ENCODE peak calls at places on chromosomes 5 and 9, in eight cellular contexts. One of them, this sample, is unnamed.

GRCh38 chr9:129932303-129933151 is 97.3 kb downstream of the USP20 start:
- DNase-seq in HCT116: no peak
- DNase-seq in GM13977: peak; percentile 38
- DNase-seq in glutamatergic neuron: no peak
- DNase-seq in stimulated activated CD4-positive, alpha-beta T cell treated with anti-CD3 and anti-CD28 coated beads, TNF-alpha, amount 100 ng/mL, for 48 hours: no peak
- DNase-seq in GDM1: no peak
- DNase-seq in T-helper 17 cell: no peak
- DNase-seq in fibroblast of lung: peak; percentile 27
- DNase-seq in this sample: no peak

GRCh38 chr5:169072223-169072622 is 228.7 kb downstream of the SLIT3 start:
- DNase-seq in HCT116: no peak
- DNase-seq in GM13977: no peak
- DNase-seq in glutamatergic neuron: no peak
- DNase-seq in stimulated activated CD4-positive, alpha-beta T cell treated with anti-CD3 and anti-CD28 coated beads, TNF-alpha, amount 100 ng/mL, for 48 hours: no peak
- DNase-seq in GDM1: no peak
- DNase-seq in T-helper 17 cell: no peak
- DNase-seq in fibroblast of lung: no peak
- DNase-seq in this sample: no peak

GRCh38 chr5:133050500-133050899 is 1.3 kb upstream of the HSPA4 start:
- DNase-seq in HCT116: no peak
- DNase-seq in GM13977: no peak
- DNase-seq in glutamatergic neuron: no peak
- DNase-seq in stimulated activated CD4-positive, alpha-beta T cell treated with anti-CD3 and anti-CD28 coated beads, TNF-alpha, amount 100 ng/mL, for 48 hours: no peak
- DNase-seq in GDM1: no peak
- DNase-seq in T-helper 17 cell: no peak
- DNase-seq in fibroblast of lung: no peak
- DNase-seq in this sample: no peak

GRCh38 chr9:70987986-70988385 is 133.4 kb downstream of the TRPM3 start:
- DNase-seq in HCT116: no peak
- DNase-seq in GM13977: no peak
- DNase-seq in glutamatergic neuron: no peak
- DNase-seq in stimulated activated CD4-positive, alpha-beta T cell treated with anti-CD3 and anti-CD28 coated beads, TNF-alpha, amount 100 ng/mL, for 48 hours: no peak
- DNase-seq in GDM1: no peak
- DNase-seq in T-helper 17 cell: no peak
- DNase-seq in fibroblast of lung: peak; percentile 68
- DNase-seq in this sample: no peak

GRCh38 chr5:124343451-124343867 is 403.0 kb downstream of the ZNF608 start:
- DNase-seq in HCT116: no peak
- DNase-seq in GM13977: no peak
- DNase-seq in glutamatergic neuron: no peak
- DNase-seq in stimulated activated CD4-positive, alpha-beta T cell treated with anti-CD3 and anti-CD28 coated beads, TNF-alpha, amount 100 ng/mL, for 48 hours: no peak
- DNase-seq in GDM1: no peak
- DNase-seq in T-helper 17 cell: no peak
- DNase-seq in fibroblast of lung: peak; percentile 94
- DNase-seq in this sample: no peak

GRCh38 chr5:83475540-83476469 is 4.3 kb downstream of the VCAN start:
- DNase-seq in HCT116: no peak
- DNase-seq in GM13977: no peak
- DNase-seq in glutamatergic neuron: no peak
- DNase-seq in stimulated activated CD4-positive, alpha-beta T cell treated with anti-CD3 and anti-CD28 coated beads, TNF-alpha, amount 100 ng/mL, for 48 hours: no peak
- DNase-seq in GDM1: no peak
- DNase-seq in T-helper 17 cell: no peak
- DNase-seq in fibroblast of lung: peak; percentile 92
- DNase-seq in this sample: no peak

GRCh38 chr5:17020586-17021362 is 84.7 kb upstream of the MYO10 start:
- DNase-seq in HCT116: no peak
- DNase-seq in GM13977: no peak
- DNase-seq in glutamatergic neuron: no peak
- DNase-seq in stimulated activated CD4-positive, alpha-beta T cell treated with anti-CD3 and anti-CD28 coated beads, TNF-alpha, amount 100 ng/mL, for 48 hours: no peak
- DNase-seq in GDM1: no peak
- DNase-seq in T-helper 17 cell: no peak
- DNase-seq in fibroblast of lung: peak; percentile 58
- DNase-seq in this sample: no peak

GRCh38 chr9:74528207-74528606 is 31.1 kb downstream of the RORB start:
- DNase-seq in HCT116: no peak
- DNase-seq in GM13977: no peak
- DNase-seq in glutamatergic neuron: no peak
- DNase-seq in stimulated activated CD4-positive, alpha-beta T cell treated with anti-CD3 and anti-CD28 coated beads, TNF-alpha, amount 100 ng/mL, for 48 hours: no peak
- DNase-seq in GDM1: no peak
- DNase-seq in T-helper 17 cell: no peak
- DNase-seq in fibroblast of lung: no peak
- DNase-seq in this sample: no peak

GRCh38 chr5:108797396-108797795 is 49.7 kb downstream of the FER start:
- DNase-seq in HCT116: no peak
- DNase-seq in GM13977: no peak
- DNase-seq in glutamatergic neuron: no peak
- DNase-seq in stimulated activated CD4-positive, alpha-beta T cell treated with anti-CD3 and anti-CD28 coated beads, TNF-alpha, amount 100 ng/mL, for 48 hours: no peak
- DNase-seq in GDM1: no peak
- DNase-seq in T-helper 17 cell: no peak
- DNase-seq in fibroblast of lung: no peak
- DNase-seq in this sample: no peak

GRCh38 chr9:76419782-76420380 is 25.7 kb upstream of the RFK start:
- DNase-seq in HCT116: peak; percentile 21
- DNase-seq in GM13977: no peak
- DNase-seq in glutamatergic neuron: no peak
- DNase-seq in stimulated activated CD4-positive, alpha-beta T cell treated with anti-CD3 and anti-CD28 coated beads, TNF-alpha, amount 100 ng/mL, for 48 hours: no peak
- DNase-seq in GDM1: no peak
- DNase-seq in T-helper 17 cell: no peak
- DNase-seq in fibroblast of lung: no peak
- DNase-seq in this sample: no peak

GRCh38 chr5:95975703-95976102 is 14.1 kb upstream of the ELL2 start:
- DNase-seq in HCT116: no peak
- DNase-seq in GM13977: no peak
- DNase-seq in glutamatergic neuron: no peak
- DNase-seq in stimulated activated CD4-positive, alpha-beta T cell treated with anti-CD3 and anti-CD28 coated beads, TNF-alpha, amount 100 ng/mL, for 48 hours: no peak
- DNase-seq in GDM1: no peak
- DNase-seq in T-helper 17 cell: no peak
- DNase-seq in fibroblast of lung: no peak
- DNase-seq in this sample: no peak

GRCh38 chr9:77534376-77535057 is 113.6 kb downstream of the GNA14 start:
- DNase-seq in HCT116: no peak
- DNase-seq in GM13977: no peak
- DNase-seq in glutamatergic neuron: no peak
- DNase-seq in stimulated activated CD4-positive, alpha-beta T cell treated with anti-CD3 and anti-CD28 coated beads, TNF-alpha, amount 100 ng/mL, for 48 hours: no peak
- DNase-seq in GDM1: no peak
- DNase-seq in T-helper 17 cell: no peak
- DNase-seq in fibroblast of lung: no peak
- DNase-seq in this sample: peak; percentile 5

GRCh38 chr5:151108566-151108965 is 27.7 kb upstream of the TNIP1 start:
- DNase-seq in HCT116: no peak
- DNase-seq in GM13977: no peak
- DNase-seq in glutamatergic neuron: no peak
- DNase-seq in stimulated activated CD4-positive, alpha-beta T cell treated with anti-CD3 and anti-CD28 coated beads, TNF-alpha, amount 100 ng/mL, for 48 hours: no peak
- DNase-seq in GDM1: no peak
- DNase-seq in T-helper 17 cell: no peak
- DNase-seq in fibroblast of lung: no peak
- DNase-seq in this sample: no peak

GRCh38 chr9:70998962-70999361 is 122.5 kb downstream of the TRPM3 start:
- DNase-seq in HCT116: no peak
- DNase-seq in GM13977: no peak
- DNase-seq in glutamatergic neuron: no peak
- DNase-seq in stimulated activated CD4-positive, alpha-beta T cell treated with anti-CD3 and anti-CD28 coated beads, TNF-alpha, amount 100 ng/mL, for 48 hours: no peak
- DNase-seq in GDM1: no peak
- DNase-seq in T-helper 17 cell: no peak
- DNase-seq in fibroblast of lung: no peak
- DNase-seq in this sample: no peak

GRCh38 chr9:99235874-99236627 is 14.0 kb downstream of the SEC61B start:
- DNase-seq in HCT116: no peak
- DNase-seq in GM13977: peak; percentile 53
- DNase-seq in glutamatergic neuron: no peak
- DNase-seq in stimulated activated CD4-positive, alpha-beta T cell treated with anti-CD3 and anti-CD28 coated beads, TNF-alpha, amount 100 ng/mL, for 48 hours: no peak
- DNase-seq in GDM1: no peak
- DNase-seq in T-helper 17 cell: no peak
- DNase-seq in fibroblast of lung: no peak
- DNase-seq in this sample: no peak

GRCh38 chr9:97853056-97853843 is at the start of gene FOXE1:
- DNase-seq in HCT116: no peak
- DNase-seq in GM13977: no peak
- DNase-seq in glutamatergic neuron: peak; percentile 26
- DNase-seq in stimulated activated CD4-positive, alpha-beta T cell treated with anti-CD3 and anti-CD28 coated beads, TNF-alpha, amount 100 ng/mL, for 48 hours: no peak
- DNase-seq in GDM1: no peak
- DNase-seq in T-helper 17 cell: no peak
- DNase-seq in fibroblast of lung: no peak
- DNase-seq in this sample: no peak

GRCh38 chr5:149387982-149388381 is 8.9 kb upstream of the IL17B start:
- DNase-seq in HCT116: no peak
- DNase-seq in GM13977: no peak
- DNase-seq in glutamatergic neuron: no peak
- DNase-seq in stimulated activated CD4-positive, alpha-beta T cell treated with anti-CD3 and anti-CD28 coated beads, TNF-alpha, amount 100 ng/mL, for 48 hours: no peak
- DNase-seq in GDM1: no peak
- DNase-seq in T-helper 17 cell: no peak
- DNase-seq in fibroblast of lung: peak; percentile 91
- DNase-seq in this sample: no peak

GRCh38 chr9:1979815-1980367 is 35.3 kb upstream of the SMARCA2 start:
- DNase-seq in HCT116: no peak
- DNase-seq in GM13977: no peak
- DNase-seq in glutamatergic neuron: no peak
- DNase-seq in stimulated activated CD4-positive, alpha-beta T cell treated with anti-CD3 and anti-CD28 coated beads, TNF-alpha, amount 100 ng/mL, for 48 hours: no peak
- DNase-seq in GDM1: no peak
- DNase-seq in T-helper 17 cell: no peak
- DNase-seq in fibroblast of lung: peak; percentile 87
- DNase-seq in this sample: no peak

GRCh38 chr9:130308081-130308571 is 42.6 kb downstream of the HMCN2 start:
- DNase-seq in HCT116: no peak
- DNase-seq in GM13977: no peak
- DNase-seq in glutamatergic neuron: no peak
- DNase-seq in stimulated activated CD4-positive, alpha-beta T cell treated with anti-CD3 and anti-CD28 coated beads, TNF-alpha, amount 100 ng/mL, for 48 hours: no peak
- DNase-seq in GDM1: no peak
- DNase-seq in T-helper 17 cell: no peak
- DNase-seq in fibroblast of lung: no peak
- DNase-seq in this sample: no peak

GRCh38 chr9:102225806-102226441 is 487.5 kb upstream of the GRIN3A start:
- DNase-seq in HCT116: no peak
- DNase-seq in GM13977: no peak
- DNase-seq in glutamatergic neuron: no peak
- DNase-seq in stimulated activated CD4-positive, alpha-beta T cell treated with anti-CD3 and anti-CD28 coated beads, TNF-alpha, amount 100 ng/mL, for 48 hours: no peak
- DNase-seq in GDM1: no peak
- DNase-seq in T-helper 17 cell: no peak
- DNase-seq in fibroblast of lung: no peak
- DNase-seq in this sample: no peak

GRCh38 chr9:134606951-134607733 is 34.5 kb upstream of the COL5A1 start:
- DNase-seq in HCT116: peak; percentile 21
- DNase-seq in GM13977: no peak
- DNase-seq in glutamatergic neuron: no peak
- DNase-seq in stimulated activated CD4-positive, alpha-beta T cell treated with anti-CD3 and anti-CD28 coated beads, TNF-alpha, amount 100 ng/mL, for 48 hours: no peak
- DNase-seq in GDM1: no peak
- DNase-seq in T-helper 17 cell: no peak
- DNase-seq in fibroblast of lung: no peak
- DNase-seq in this sample: peak; percentile 4

GRCh38 chr5:58188287-58188651 is 271.6 kb downstream of the PLK2 start:
- DNase-seq in HCT116: peak; percentile 55
- DNase-seq in GM13977: no peak
- DNase-seq in glutamatergic neuron: no peak
- DNase-seq in stimulated activated CD4-positive, alpha-beta T cell treated with anti-CD3 and anti-CD28 coated beads, TNF-alpha, amount 100 ng/mL, for 48 hours: no peak
- DNase-seq in GDM1: no peak
- DNase-seq in T-helper 17 cell: no peak
- DNase-seq in fibroblast of lung: peak; percentile 39
- DNase-seq in this sample: no peak

GRCh38 chr9:135745189-135745588 is 43.2 kb downstream of the KCNT1 start:
- DNase-seq in HCT116: no peak
- DNase-seq in GM13977: no peak
- DNase-seq in glutamatergic neuron: no peak
- DNase-seq in stimulated activated CD4-positive, alpha-beta T cell treated with anti-CD3 and anti-CD28 coated beads, TNF-alpha, amount 100 ng/mL, for 48 hours: no peak
- DNase-seq in GDM1: no peak
- DNase-seq in T-helper 17 cell: no peak
- DNase-seq in fibroblast of lung: no peak
- DNase-seq in this sample: no peak

GRCh38 chr9:37952731-37953130 is 48.8 kb upstream of the SLC25A51 start:
- DNase-seq in HCT116: no peak
- DNase-seq in GM13977: no peak
- DNase-seq in glutamatergic neuron: no peak
- DNase-seq in stimulated activated CD4-positive, alpha-beta T cell treated with anti-CD3 and anti-CD28 coated beads, TNF-alpha, amount 100 ng/mL, for 48 hours: no peak
- DNase-seq in GDM1: no peak
- DNase-seq in T-helper 17 cell: no peak
- DNase-seq in fibroblast of lung: peak; percentile 61
- DNase-seq in this sample: no peak

GRCh38 chr9:112761912-112762651 is 11.5 kb downstream of the SNX30 start:
- DNase-seq in HCT116: no peak
- DNase-seq in GM13977: no peak
- DNase-seq in glutamatergic neuron: no peak
- DNase-seq in stimulated activated CD4-positive, alpha-beta T cell treated with anti-CD3 and anti-CD28 coated beads, TNF-alpha, amount 100 ng/mL, for 48 hours: no peak
- DNase-seq in GDM1: no peak
- DNase-seq in T-helper 17 cell: no peak
- DNase-seq in fibroblast of lung: peak; percentile 54
- DNase-seq in this sample: no peak

GRCh38 chr5:1161832-1162229 is 39.6 kb upstream of the SLC6A19 start:
- DNase-seq in HCT116: no peak
- DNase-seq in GM13977: no peak
- DNase-seq in glutamatergic neuron: no peak
- DNase-seq in stimulated activated CD4-positive, alpha-beta T cell treated with anti-CD3 and anti-CD28 coated beads, TNF-alpha, amount 100 ng/mL, for 48 hours: no peak
- DNase-seq in GDM1: no peak
- DNase-seq in T-helper 17 cell: no peak
- DNase-seq in fibroblast of lung: no peak
- DNase-seq in this sample: no peak

GRCh38 chr5:74231697-74232096 is 408.8 kb downstream of the ENC1 start:
- DNase-seq in HCT116: no peak
- DNase-seq in GM13977: no peak
- DNase-seq in glutamatergic neuron: no peak
- DNase-seq in stimulated activated CD4-positive, alpha-beta T cell treated with anti-CD3 and anti-CD28 coated beads, TNF-alpha, amount 100 ng/mL, for 48 hours: no peak
- DNase-seq in GDM1: no peak
- DNase-seq in T-helper 17 cell: no peak
- DNase-seq in fibroblast of lung: no peak
- DNase-seq in this sample: no peak

GRCh38 chr5:160298189-160298588 is 14.2 kb downstream of the CCNJL start:
- DNase-seq in HCT116: no peak
- DNase-seq in GM13977: no peak
- DNase-seq in glutamatergic neuron: peak; percentile 50
- DNase-seq in stimulated activated CD4-positive, alpha-beta T cell treated with anti-CD3 and anti-CD28 coated beads, TNF-alpha, amount 100 ng/mL, for 48 hours: no peak
- DNase-seq in GDM1: no peak
- DNase-seq in T-helper 17 cell: no peak
- DNase-seq in fibroblast of lung: no peak
- DNase-seq in this sample: no peak

GRCh38 chr5:139871624-139872023 is 76.0 kb downstream of the PSD2 start:
- DNase-seq in HCT116: no peak
- DNase-seq in GM13977: no peak
- DNase-seq in glutamatergic neuron: no peak
- DNase-seq in stimulated activated CD4-positive, alpha-beta T cell treated with anti-CD3 and anti-CD28 coated beads, TNF-alpha, amount 100 ng/mL, for 48 hours: no peak
- DNase-seq in GDM1: no peak
- DNase-seq in T-helper 17 cell: no peak
- DNase-seq in fibroblast of lung: no peak
- DNase-seq in this sample: no peak

GRCh38 chr5:41270423-41271251 is 57.3 kb upstream of the C6 start:
- DNase-seq in HCT116: peak; percentile 33
- DNase-seq in GM13977: peak; percentile 20
- DNase-seq in glutamatergic neuron: peak; percentile 28
- DNase-seq in stimulated activated CD4-positive, alpha-beta T cell treated with anti-CD3 and anti-CD28 coated beads, TNF-alpha, amount 100 ng/mL, for 48 hours: no peak
- DNase-seq in GDM1: no peak
- DNase-seq in T-helper 17 cell: no peak
- DNase-seq in fibroblast of lung: peak; percentile 77
- DNase-seq in this sample: peak; percentile 35

GRCh38 chr5:161399996-161400562 is 146.4 kb downstream of the GABRB2 start:
- DNase-seq in HCT116: no peak
- DNase-seq in GM13977: no peak
- DNase-seq in glutamatergic neuron: no peak
- DNase-seq in stimulated activated CD4-positive, alpha-beta T cell treated with anti-CD3 and anti-CD28 coated beads, TNF-alpha, amount 100 ng/mL, for 48 hours: no peak
- DNase-seq in GDM1: no peak
- DNase-seq in T-helper 17 cell: no peak
- DNase-seq in fibroblast of lung: no peak
- DNase-seq in this sample: no peak

GRCh38 chr9:126055386-126055785 is 271.2 kb upstream of the MVB12B start:
- DNase-seq in HCT116: no peak
- DNase-seq in GM13977: no peak
- DNase-seq in glutamatergic neuron: no peak
- DNase-seq in stimulated activated CD4-positive, alpha-beta T cell treated with anti-CD3 and anti-CD28 coated beads, TNF-alpha, amount 100 ng/mL, for 48 hours: no peak
- DNase-seq in GDM1: no peak
- DNase-seq in T-helper 17 cell: no peak
- DNase-seq in fibroblast of lung: no peak
- DNase-seq in this sample: no peak

GRCh38 chr5:41246376-41246775 is 33.0 kb upstream of the C6 start:
- DNase-seq in HCT116: peak; percentile 39
- DNase-seq in GM13977: no peak
- DNase-seq in glutamatergic neuron: no peak
- DNase-seq in stimulated activated CD4-positive, alpha-beta T cell treated with anti-CD3 and anti-CD28 coated beads, TNF-alpha, amount 100 ng/mL, for 48 hours: no peak
- DNase-seq in GDM1: no peak
- DNase-seq in T-helper 17 cell: no peak
- DNase-seq in fibroblast of lung: peak; percentile 85
- DNase-seq in this sample: no peak

GRCh38 chr9:127158995-127159801 is 36.8 kb upstream of the ANGPTL2 start:
- DNase-seq in HCT116: peak; percentile 35
- DNase-seq in GM13977: no peak
- DNase-seq in glutamatergic neuron: peak; percentile 68
- DNase-seq in stimulated activated CD4-positive, alpha-beta T cell treated with anti-CD3 and anti-CD28 coated beads, TNF-alpha, amount 100 ng/mL, for 48 hours: no peak
- DNase-seq in GDM1: no peak
- DNase-seq in T-helper 17 cell: no peak
- DNase-seq in fibroblast of lung: peak; percentile 87
- DNase-seq in this sample: no peak